ENCODE peak calls at places on chromosomes 5 and 9, in eight cellular contexts. One of them, this sample, is unnamed.

GRCh38 chr5:139268364-139269202 is 25.0 kb upstream of the MATR3 start:
- DNase-seq in H54: no peak
- DNase-seq in IMR-90: no peak
- DNase-seq in upper lobe of left lung: no peak
- DNase-seq in tibial nerve: no peak
- DNase-seq in lower leg skin: no peak
- DNase-seq in right lobe of liver: no peak
- DNase-seq in stomach: no peak
- DNase-seq in this sample: no peak

GRCh38 chr9:110975969-110976368 is 62.3 kb downstream of the LPAR1 start:
- DNase-seq in H54: no peak
- DNase-seq in IMR-90: no peak
- DNase-seq in upper lobe of left lung: no peak
- DNase-seq in tibial nerve: no peak
- DNase-seq in lower leg skin: no peak
- DNase-seq in right lobe of liver: no peak
- DNase-seq in stomach: no peak
- DNase-seq in this sample: no peak

GRCh38 chr5:33772276-33772990 is 119.4 kb downstream of the ADAMTS12 start:
- DNase-seq in H54: no peak
- DNase-seq in IMR-90: peak; percentile 80
- DNase-seq in upper lobe of left lung: no peak
- DNase-seq in tibial nerve: no peak
- DNase-seq in lower leg skin: no peak
- DNase-seq in right lobe of liver: no peak
- DNase-seq in stomach: no peak
- DNase-seq in this sample: no peak

GRCh38 chr5:32223972-32224608 is 50.0 kb upstream of the GOLPH3 start:
- DNase-seq in H54: peak; percentile 87
- DNase-seq in IMR-90: peak; percentile 75
- DNase-seq in upper lobe of left lung: no peak
- DNase-seq in tibial nerve: no peak
- DNase-seq in lower leg skin: no peak
- DNase-seq in right lobe of liver: no peak
- DNase-seq in stomach: no peak
- DNase-seq in this sample: no peak

GRCh38 chr5:139315056-139315455 is 21.5 kb downstream of the MATR3 start:
- DNase-seq in H54: no peak
- DNase-seq in IMR-90: no peak
- DNase-seq in upper lobe of left lung: no peak
- DNase-seq in tibial nerve: no peak
- DNase-seq in lower leg skin: no peak
- DNase-seq in right lobe of liver: no peak
- DNase-seq in stomach: no peak
- DNase-seq in this sample: no peak

GRCh38 chr5:32542216-32543059 is 42.9 kb upstream of the SUB1 start:
- DNase-seq in H54: no peak
- DNase-seq in IMR-90: peak; percentile 84
- DNase-seq in upper lobe of left lung: no peak
- DNase-seq in tibial nerve: no peak
- DNase-seq in lower leg skin: no peak
- DNase-seq in right lobe of liver: no peak
- DNase-seq in stomach: no peak
- DNase-seq in this sample: no peak

GRCh38 chr9:117075636-117076035 is 339.2 kb downstream of the ASTN2 start:
- DNase-seq in H54: no peak
- DNase-seq in IMR-90: no peak
- DNase-seq in upper lobe of left lung: no peak
- DNase-seq in tibial nerve: no peak
- DNase-seq in lower leg skin: no peak
- DNase-seq in right lobe of liver: no peak
- DNase-seq in stomach: no peak
- DNase-seq in this sample: no peak

GRCh38 chr5:93791520-93791972 is 50.1 kb upstream of the POU5F2 start:
- DNase-seq in H54: no peak
- DNase-seq in IMR-90: peak; percentile 61
- DNase-seq in upper lobe of left lung: no peak
- DNase-seq in tibial nerve: no peak
- DNase-seq in lower leg skin: no peak
- DNase-seq in right lobe of liver: no peak
- DNase-seq in stomach: no peak
- DNase-seq in this sample: no peak

DNA sequence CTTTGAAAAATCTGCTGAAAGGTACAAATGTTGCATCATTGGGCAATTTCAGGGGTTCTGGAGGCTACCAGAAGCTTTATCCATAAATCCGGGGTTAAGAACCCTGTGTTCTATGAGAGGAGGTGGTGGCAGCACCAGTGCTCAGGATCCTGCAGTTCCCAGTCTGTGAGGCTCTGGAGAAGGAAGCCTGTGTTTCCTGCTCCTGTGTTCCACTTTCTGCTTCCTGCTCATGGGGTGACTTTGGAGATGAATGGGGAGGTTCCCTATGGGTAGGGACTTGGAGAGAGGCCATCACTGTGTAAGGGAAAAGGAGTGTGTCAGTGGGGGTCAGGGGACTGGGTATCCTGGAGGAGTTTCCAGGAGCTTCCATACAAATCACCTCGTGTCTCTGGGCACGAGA is 2.3 kb downstream of the CDX1 start:
- DNase-seq in H54: no peak
- DNase-seq in IMR-90: no peak
- DNase-seq in upper lobe of left lung: no peak
- DNase-seq in tibial nerve: no peak
- DNase-seq in lower leg skin: no peak
- DNase-seq in right lobe of liver: no peak
- DNase-seq in stomach: no peak
- DNase-seq in this sample: no peak
- TF ChIP-seq POLR2A in H54: no peak
- TF ChIP-seq POLR2A in IMR-90: no peak
- TF ChIP-seq POLR2A in upper lobe of left lung: no peak
- TF ChIP-seq POLR2A in tibial nerve: no peak
- TF ChIP-seq POLR2A in lower leg skin: no peak
- TF ChIP-seq POLR2A in right lobe of liver: no peak
- TF ChIP-seq POLR2A in stomach: no peak
- TF ChIP-seq POLR2A in this sample: no peak

GRCh38 chr5:9545959-9546851 is at the start of gene SEMA5A:
- DNase-seq in H54: peak; percentile 48
- DNase-seq in IMR-90: peak; percentile 66
- DNase-seq in upper lobe of left lung: peak; percentile 94
- DNase-seq in tibial nerve: peak; percentile 36
- DNase-seq in lower leg skin: peak; percentile 42
- DNase-seq in right lobe of liver: peak; percentile 81
- DNase-seq in stomach: peak; percentile 72
- DNase-seq in this sample: peak; percentile 86
- TF ChIP-seq POLR2A in H54: peak; percentile 81
- TF ChIP-seq POLR2A in IMR-90: peak; percentile 93
- TF ChIP-seq POLR2A in upper lobe of left lung: no peak
- TF ChIP-seq POLR2A in tibial nerve: peak; percentile 47
- TF ChIP-seq POLR2A in lower leg skin: no peak
- TF ChIP-seq POLR2A in right lobe of liver: peak; percentile 40
- TF ChIP-seq POLR2A in stomach: no peak
- TF ChIP-seq POLR2A in this sample: no peak

GRCh38 chr9:97979778-97980478 is 3.2 kb upstream of the ANP32B start:
- DNase-seq in H54: no peak
- DNase-seq in IMR-90: no peak
- DNase-seq in upper lobe of left lung: no peak
- DNase-seq in tibial nerve: no peak
- DNase-seq in lower leg skin: no peak
- DNase-seq in right lobe of liver: no peak
- DNase-seq in stomach: no peak
- DNase-seq in this sample: no peak

GRCh38 chr9:97978706-97979105 is 4.4 kb upstream of the ANP32B start:
- DNase-seq in H54: no peak
- DNase-seq in IMR-90: no peak
- DNase-seq in upper lobe of left lung: no peak
- DNase-seq in tibial nerve: no peak
- DNase-seq in lower leg skin: no peak
- DNase-seq in right lobe of liver: no peak
- DNase-seq in stomach: no peak
- DNase-seq in this sample: no peak

GRCh38 chr9:97980918-97981827 is 2.0 kb upstream of the ANP32B start:
- DNase-seq in H54: no peak
- DNase-seq in IMR-90: no peak
- DNase-seq in upper lobe of left lung: no peak
- DNase-seq in tibial nerve: no peak
- DNase-seq in lower leg skin: peak; percentile 75
- DNase-seq in right lobe of liver: no peak
- DNase-seq in stomach: no peak
- DNase-seq in this sample: peak; percentile 87

GRCh38 chr9:97981828-97982164 is 1.3 kb upstream of the ANP32B start:
- DNase-seq in H54: no peak
- DNase-seq in IMR-90: no peak
- DNase-seq in upper lobe of left lung: no peak
- DNase-seq in tibial nerve: no peak
- DNase-seq in lower leg skin: no peak
- DNase-seq in right lobe of liver: no peak
- DNase-seq in stomach: no peak
- DNase-seq in this sample: no peak

GRCh38 chr9:97980479-97980803 is 2.7 kb upstream of the ANP32B start:
- DNase-seq in H54: no peak
- DNase-seq in IMR-90: no peak
- DNase-seq in upper lobe of left lung: no peak
- DNase-seq in tibial nerve: no peak
- DNase-seq in lower leg skin: peak; percentile 85
- DNase-seq in right lobe of liver: no peak
- DNase-seq in stomach: no peak
- DNase-seq in this sample: peak; percentile 88
- TF ChIP-seq POLR2A in H54: no peak
- TF ChIP-seq POLR2A in IMR-90: no peak
- TF ChIP-seq POLR2A in upper lobe of left lung: no peak
- TF ChIP-seq POLR2A in tibial nerve: no peak
- TF ChIP-seq POLR2A in lower leg skin: no peak
- TF ChIP-seq POLR2A in right lobe of liver: no peak
- TF ChIP-seq POLR2A in stomach: no peak
- TF ChIP-seq POLR2A in this sample: no peak

GRCh38 chr9:23683021-23683431 is 143.0 kb downstream of the ELAVL2 start:
- DNase-seq in H54: no peak
- DNase-seq in IMR-90: no peak
- DNase-seq in upper lobe of left lung: no peak
- DNase-seq in tibial nerve: no peak
- DNase-seq in lower leg skin: no peak
- DNase-seq in right lobe of liver: no peak
- DNase-seq in stomach: no peak
- DNase-seq in this sample: no peak

GRCh38 chr9:23672121-23672520 is 153.9 kb downstream of the ELAVL2 start:
- DNase-seq in H54: no peak
- DNase-seq in IMR-90: no peak
- DNase-seq in upper lobe of left lung: no peak
- DNase-seq in tibial nerve: no peak
- DNase-seq in lower leg skin: no peak
- DNase-seq in right lobe of liver: no peak
- DNase-seq in stomach: no peak
- DNase-seq in this sample: no peak

GRCh38 chr9:23674016-23674585 is 151.9 kb downstream of the ELAVL2 start:
- DNase-seq in H54: no peak
- DNase-seq in IMR-90: no peak
- DNase-seq in upper lobe of left lung: no peak
- DNase-seq in tibial nerve: no peak
- DNase-seq in lower leg skin: no peak
- DNase-seq in right lobe of liver: no peak
- DNase-seq in stomach: no peak
- DNase-seq in this sample: no peak

GRCh38 chr9:23677446-23677845 is 148.6 kb downstream of the ELAVL2 start:
- DNase-seq in H54: no peak
- DNase-seq in IMR-90: no peak
- DNase-seq in upper lobe of left lung: no peak
- DNase-seq in tibial nerve: no peak
- DNase-seq in lower leg skin: no peak
- DNase-seq in right lobe of liver: no peak
- DNase-seq in stomach: no peak
- DNase-seq in this sample: no peak
- TF ChIP-seq POLR2A in H54: no peak
- TF ChIP-seq POLR2A in IMR-90: no peak
- TF ChIP-seq POLR2A in upper lobe of left lung: no peak
- TF ChIP-seq POLR2A in tibial nerve: no peak
- TF ChIP-seq POLR2A in lower leg skin: no peak
- TF ChIP-seq POLR2A in right lobe of liver: no peak
- TF ChIP-seq POLR2A in stomach: no peak
- TF ChIP-seq POLR2A in this sample: no peak

DNA sequence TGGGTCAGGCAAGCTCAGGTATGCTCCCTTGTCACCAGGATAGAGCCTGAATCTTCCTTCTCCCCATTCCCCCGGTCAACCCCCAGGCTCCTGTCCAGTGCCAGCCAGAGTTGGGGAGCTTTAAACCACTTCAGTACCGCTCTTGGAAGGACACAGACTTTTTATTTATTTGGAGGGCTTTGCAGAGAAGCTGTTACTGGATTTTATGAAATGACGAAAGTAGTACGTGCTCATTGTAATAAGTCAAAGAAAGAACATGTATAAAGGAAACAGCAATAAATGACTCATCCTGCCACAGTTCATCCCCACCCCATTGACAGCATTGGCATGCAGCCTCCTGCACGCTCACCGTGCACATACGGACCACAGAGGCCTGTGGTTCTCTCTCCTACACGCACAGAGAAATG is 230.3 kb downstream of the AUH start:
- DNase-seq in H54: peak; percentile 73
- DNase-seq in IMR-90: peak; percentile 100
- DNase-seq in upper lobe of left lung: no peak
- DNase-seq in tibial nerve: no peak
- DNase-seq in lower leg skin: peak; percentile 77
- DNase-seq in right lobe of liver: no peak
- DNase-seq in stomach: peak; percentile 38
- DNase-seq in this sample: peak; percentile 85
- TF ChIP-seq POLR2A in H54: no peak
- TF ChIP-seq POLR2A in IMR-90: peak; percentile 87
- TF ChIP-seq POLR2A in upper lobe of left lung: no peak
- TF ChIP-seq POLR2A in tibial nerve: no peak
- TF ChIP-seq POLR2A in lower leg skin: no peak
- TF ChIP-seq POLR2A in right lobe of liver: no peak
- TF ChIP-seq POLR2A in stomach: no peak
- TF ChIP-seq POLR2A in this sample: no peak

GRCh38 chr5:40755093-40755406 is 711 bp downstream of the TTC33 start:
- DNase-seq in H54: peak; percentile 66
- DNase-seq in IMR-90: peak; percentile 81
- DNase-seq in upper lobe of left lung: no peak
- DNase-seq in tibial nerve: peak; percentile 76
- DNase-seq in lower leg skin: peak; percentile 75
- DNase-seq in right lobe of liver: peak; percentile 56
- DNase-seq in stomach: peak; percentile 75
- DNase-seq in this sample: no peak
- TF ChIP-seq POLR2A in H54: no peak
- TF ChIP-seq POLR2A in IMR-90: peak; percentile 65
- TF ChIP-seq POLR2A in upper lobe of left lung: no peak
- TF ChIP-seq POLR2A in tibial nerve: peak; percentile 27
- TF ChIP-seq POLR2A in lower leg skin: no peak
- TF ChIP-seq POLR2A in right lobe of liver: no peak
- TF ChIP-seq POLR2A in stomach: no peak
- TF ChIP-seq POLR2A in this sample: no peak

This sample was measured in suprapubic skin.